ENCODE peak calls at places on chromosomes 1 and 21, in eight cellular contexts. X, J, E, I, H, F, O and Z are unnamed samples.
A peak's percentile ranks its signal among the peaks of the same experiment; 100 is the strongest.

GRCh38 chr1:89566761-89567174 is 42.1 kb downstream of the LRRC8B start:
- DNase-seq in X (no peak), J (peak; percentile 54), E (peak; percentile 62), I (no peak), H (peak; percentile 56), F (no peak), O (peak; percentile 8), Z (no peak)

GRCh38 chr1:107726860-107727259 is 238.1 kb downstream of the VAV3 start:
- DNase-seq in X (no peak), J (no peak), E (no peak), I (no peak), H (no peak), F (no peak), O (no peak), Z (no peak)

GRCh38 chr1:172121071-172121717 is 279.9 kb downstream of the DNM3 start:
- DNase-seq in X (no peak), J (no peak), E (no peak), I (no peak), H (no peak), F (no peak), O (no peak), Z (no peak)

GRCh38 chr1:156401681-156402081 is 32.7 kb downstream of the RHBG start:
- DNase-seq in X (no peak), J (no peak), E (no peak), I (no peak), H (no peak), F (no peak), O (no peak), Z (no peak)

GRCh38 chr21:46598563-46599250 is 6.2 kb downstream of the S100B start:
- DNase-seq in X (no peak), J (no peak), E (no peak), I (no peak), H (no peak), F (no peak), O (no peak), Z (no peak)

GRCh38 chr1:34778381-34778780 is 2.6 kb upstream of the GJB3 start:
- DNase-seq in X (no peak), J (no peak), E (no peak), I (no peak), H (no peak), F (no peak), O (no peak), Z (no peak)

GRCh38 chr1:151314137-151314875 is 12.9 kb downstream of the PI4KB start:
- DNase-seq in X (peak; percentile 85), J (no peak), E (peak; percentile 89), I (peak; percentile 19), H (peak; percentile 78), F (peak; percentile 93), O (no peak), Z (peak; percentile 69)

GRCh38 chr1:211643324-211644212 is 31.9 kb downstream of the NEK2 start:
- DNase-seq in X (no peak), J (peak; percentile 48), E (no peak), I (peak; percentile 33), H (no peak), F (no peak), O (no peak), Z (no peak)

GRCh38 chr1:228955691-228956090 is 220.4 kb downstream of the RHOU start:
- DNase-seq in X (peak; percentile 41), J (peak; percentile 27), E (no peak), I (no peak), H (no peak), F (peak; percentile 86), O (no peak), Z (no peak)

GRCh38 chr1:155976062-155976912 is 2.1 kb downstream of the ARHGEF2 start:
- DNase-seq in X (peak; percentile 81), J (peak; percentile 56), E (peak; percentile 84), I (peak; percentile 71), H (peak; percentile 80), F (peak; percentile 87), O (peak; percentile 33), Z (peak; percentile 80)

GRCh38 chr21:39164523-39164922 is 18.7 kb downstream of the PSMG1 start:
- DNase-seq in X (no peak), J (no peak), E (no peak), I (no peak), H (no peak), F (no peak), O (no peak), Z (no peak)

GRCh38 chr1:233859446-233859845 is 45.0 kb upstream of the SLC35F3 start:
- DNase-seq in X (no peak), J (peak; percentile 26), E (no peak), I (no peak), H (no peak), F (no peak), O (no peak), Z (no peak)

GRCh38 chr1:115355069-115355468 is 17.0 kb upstream of the NGF start:
- DNase-seq in X (no peak), J (no peak), E (no peak), I (no peak), H (no peak), F (no peak), O (no peak), Z (no peak)

GRCh38 chr1:206112600-206113301 is 4.4 kb downstream of the AVPR1B start:
- DNase-seq in X (no peak), J (no peak), E (peak; percentile 44), I (no peak), H (no peak), F (no peak), O (no peak), Z (no peak)

GRCh38 chr1:220886470-220887201 is 7.4 kb downstream of the HLX start:
- DNase-seq in X (no peak), J (no peak), E (no peak), I (no peak), H (no peak), F (no peak), O (no peak), Z (no peak)

GRCh38 chr1:59375321-59376220 is 78.7 kb downstream of the FGGY start:
- DNase-seq in X (peak; percentile 67), J (peak; percentile 99), E (no peak), I (no peak), H (no peak), F (peak; percentile 90), O (no peak), Z (no peak)

GRCh38 chr1:35507947-35508346 is 49.3 kb downstream of the KIAA0319L start:
- DNase-seq in X (no peak), J (peak; percentile 34), E (no peak), I (no peak), H (no peak), F (no peak), O (no peak), Z (no peak)

GRCh38 chr21:42127164-42128125 is 56.3 kb downstream of the UMODL1 start:
- DNase-seq in X (no peak), J (no peak), E (no peak), I (no peak), H (no peak), F (no peak), O (no peak), Z (no peak)

GRCh38 chr1:208888376-208888775 is 644.2 kb upstream of the PLXNA2 start:
- DNase-seq in X (no peak), J (no peak), E (no peak), I (no peak), H (no peak), F (peak; percentile 59), O (no peak), Z (no peak)

GRCh38 chr1:62426238-62426637 is 10.6 kb upstream of the USP1 start:
- DNase-seq in X (no peak), J (peak; percentile 35), E (no peak), I (no peak), H (peak; percentile 8), F (no peak), O (no peak), Z (no peak)

GRCh38 chr1:158053276-158053675 is 59.8 kb downstream of the KIRREL1 start:
- DNase-seq in X (no peak), J (peak; percentile 17), E (no peak), I (no peak), H (no peak), F (no peak), O (no peak), Z (no peak)

GRCh38 chr1:54615531-54616245 is 7.6 kb downstream of the FAM151A start:
- DNase-seq in X (no peak), J (peak; percentile 95), E (no peak), I (no peak), H (no peak), F (no peak), O (no peak), Z (peak; percentile 74)